ENCODE peak calls at places on chromosomes 3 and 15, in nine cellular contexts. O is effector memory CD4-positive, alpha-beta T cell; F is upper lobe of right lung; V is body of pancreas; L is PC-9; C is tibial artery; S is Panc1; E is pancreas; Z is OCI-LY7. U is an unnamed sample.
A peak's percentile ranks its signal among the peaks of the same experiment; 100 is the strongest.

GRCh38 chr3:151085227-151085888 is at the start of gene MED12L:
- DNase-seq in C (peak; percentile 73), Z (peak; percentile 90), L (peak; percentile 84), F (peak; percentile 88), V (peak; percentile 73), S (no peak), O (peak; percentile 12), E (peak; percentile 89), U (peak; percentile 81)

GRCh38 chr3:86748015-86748414 is 242.9 kb downstream of the VGLL3 start:
- DNase-seq in Z (no peak), F (no peak), E (no peak), C (no peak), O (no peak), L (no peak), S (no peak), V (no peak), U (no peak)

GRCh38 chr15:48072941-48073340 is 47.8 kb upstream of the SLC24A5 start:
- DNase-seq in O (no peak), E (no peak), S (no peak), Z (no peak), C (no peak), F (no peak), L (no peak), V (no peak), U (no peak)

GRCh38 chr3:169668957-169669681 is 5.6 kb upstream of the MECOM start:
- DNase-seq in Z (no peak), V (peak; percentile 94), O (no peak), L (peak; percentile 88), F (peak; percentile 94), C (peak; percentile 77), S (no peak), E (peak; percentile 96), U (peak; percentile 30)

GRCh38 chr15:87998658-87999057 is 257.9 kb downstream of the NTRK3 start:
- DNase-seq in V (no peak), C (no peak), Z (no peak), S (no peak), F (no peak), E (no peak), L (no peak), O (no peak), U (no peak)

GRCh38 chr15:39621210-39621609 is 40.3 kb downstream of the THBS1 start:
- DNase-seq in E (no peak), Z (no peak), L (no peak), O (no peak), V (no peak), F (no peak), C (no peak), S (no peak), U (no peak)

GRCh38 chr3:52058111-52058510 is 1.7 kb upstream of the DUSP7 start:
- DNase-seq in V (no peak), C (no peak), F (no peak), Z (peak; percentile 36), E (no peak), S (no peak), L (no peak), O (no peak), U (no peak)

GRCh38 chr15:91413142-91413541 is 313.1 kb downstream of the SV2B start:
- DNase-seq in S (no peak), Z (no peak), F (no peak), L (no peak), O (no peak), E (no peak), V (no peak), C (no peak), U (no peak)

GRCh38 chr3:65829228-65829627 is 209.5 kb downstream of the MAGI1 start:
- DNase-seq in L (no peak), V (no peak), Z (no peak), E (no peak), S (no peak), C (no peak), O (no peak), F (no peak), U (no peak)

GRCh38 chr15:81813215-81813614 is 232.6 kb downstream of the MEX3B start:
- DNase-seq in C (no peak), S (no peak), E (no peak), Z (no peak), O (no peak), V (no peak), F (no peak), L (no peak), U (no peak)

GRCh38 chr3:126124896-126125295 is 41.0 kb upstream of the SLC41A3 start:
- DNase-seq in V (no peak), F (no peak), Z (no peak), L (no peak), C (peak; percentile 39), S (no peak), E (peak; percentile 37), O (no peak), U (no peak)

GRCh38 chr3:106629215-106629832 is 747.9 kb upstream of the CCDC54 start:
- DNase-seq in F (no peak), L (no peak), Z (peak; percentile 19), C (no peak), V (no peak), O (no peak), E (no peak), S (no peak), U (no peak)

GRCh38 chr3:173785004-173785403 is 387.5 kb downstream of the NLGN1 start:
- DNase-seq in S (no peak), F (no peak), L (no peak), C (no peak), Z (no peak), V (no peak), O (no peak), E (peak; percentile 13), U (no peak)

GRCh38 chr3:27914199-27914598 is 192.1 kb upstream of the EOMES start:
- DNase-seq in O (no peak), F (no peak), S (no peak), Z (no peak), C (no peak), E (no peak), L (no peak), V (peak; percentile 7), U (no peak)

GRCh38 chr15:76866716-76867321 is 38.3 kb downstream of the SCAPER start:
- DNase-seq in C (no peak), Z (peak; percentile 25), S (peak; percentile 5), V (no peak), E (no peak), L (peak; percentile 2), F (no peak), O (no peak), U (no peak)

GRCh38 chr3:30135190-30135589 is 471.2 kb upstream of the TGFBR2 start:
- DNase-seq in E (no peak), S (peak; percentile 32), F (no peak), O (no peak), C (no peak), L (no peak), V (no peak), Z (peak; percentile 22), U (no peak)

DNA sequence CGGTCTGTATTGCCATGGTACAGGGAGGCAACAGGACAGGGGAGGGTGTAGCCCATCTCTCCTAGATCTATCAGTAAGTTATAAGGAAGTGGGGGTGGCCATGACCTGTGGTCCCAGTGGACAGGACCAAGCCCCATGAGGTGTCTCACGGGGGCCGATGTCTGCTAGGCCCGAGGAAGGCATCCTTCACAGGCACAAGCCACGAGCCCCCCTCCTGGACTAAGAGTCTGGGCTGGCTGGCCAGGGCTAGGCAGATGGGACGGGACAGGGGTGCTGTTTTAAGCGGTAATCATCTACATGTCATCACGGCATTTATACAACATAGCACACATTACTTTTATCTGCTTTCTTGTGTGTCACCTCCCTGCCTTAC is 2.6 kb upstream of the TBC1D2B start:
- DNase-seq in F (no peak), C (peak; percentile 54), S (no peak), V (no peak), L (no peak), Z (no peak), O (no peak), E (no peak), U (no peak)
- H3K4me1 ChIP-seq in F (peaks cover 41% of the 10 kb centered on the region), C (peaks cover 22% of the 10 kb centered on the region), S (peaks cover 8% of the 10 kb centered on the region), V (peaks cover 23% of the 10 kb centered on the region), L (peaks cover 24% of the 10 kb centered on the region), Z (peaks cover 30% of the 10 kb centered on the region), O (peaks cover 9% of the 10 kb centered on the region), E (no peaks in the 10 kb centered on the region), U (peaks cover 3% of the 10 kb centered on the region)

GRCh38 chr3:14869877-14870563 is 51.3 kb downstream of the FGD5 start:
- DNase-seq in Z (no peak), F (peak; percentile 35), S (no peak), C (peak; percentile 59), V (no peak), O (no peak), L (no peak), E (no peak), U (no peak)
- H3K27ac ChIP-seq in Z (no peak overlapping the region), F (no peak overlapping the region), S (no peak overlapping the region), C (no peak overlapping the region), V (no peak overlapping the region), O (no peak overlapping the region), L (no peak overlapping the region), E (no peak overlapping the region), U (no peak overlapping the region)

DNA sequence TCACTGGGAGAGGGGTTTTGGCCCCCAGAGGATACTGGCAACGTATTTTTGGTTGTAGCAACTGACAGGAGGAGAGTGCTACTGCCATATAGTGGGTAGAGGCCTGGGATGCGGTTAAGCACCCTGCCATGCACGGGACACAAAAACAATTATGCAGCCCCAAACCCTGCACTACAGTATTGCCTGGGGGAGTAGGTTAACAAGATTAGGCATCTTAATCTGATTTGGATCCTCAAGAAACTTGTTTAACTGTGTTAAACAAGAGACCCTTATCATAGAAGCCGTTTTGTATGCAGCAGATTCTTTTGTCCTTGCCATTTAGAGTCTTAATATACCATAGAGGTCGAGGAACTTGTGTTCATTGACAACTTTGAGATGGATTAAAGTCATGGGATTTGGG is 3.4 kb downstream of the PHLDB2 start:
- DNase-seq in C (no peak), Z (no peak), F (no peak), E (no peak), L (no peak), V (no peak), S (no peak), O (no peak), U (no peak)
- H3K4me3 ChIP-seq in C (peak overlapping the region; percentile 84), Z (no peak overlapping the region), F (no peak overlapping the region), E (no peak overlapping the region), L (peak overlapping the region; percentile 65), V (no peak overlapping the region), S (no peak overlapping the region), O (no peak overlapping the region), U (no peak overlapping the region)

GRCh38 chr3:185931777-185932176 is 6.0 kb downstream of the TRA2B start:
- DNase-seq in C (no peak), L (no peak), Z (no peak), E (no peak), S (no peak), O (no peak), F (no peak), V (no peak), U (no peak)

GRCh38 chr3:185934726-185935464 is 2.9 kb downstream of the TRA2B start:
- DNase-seq in C (no peak), Z (no peak), O (no peak), E (no peak), S (no peak), F (no peak), L (no peak), V (no peak), U (no peak)

GRCh38 chr3:185932213-185932612 is 5.6 kb downstream of the TRA2B start:
- DNase-seq in E (no peak), O (no peak), C (no peak), Z (no peak), L (no peak), S (no peak), V (no peak), F (no peak), U (no peak)

GRCh38 chr3:185935465-185936263 is 2.1 kb downstream of the TRA2B start:
- DNase-seq in C (no peak), F (no peak), O (no peak), Z (no peak), L (no peak), E (no peak), V (no peak), S (no peak), U (no peak)

GRCh38 chr3:185933374-185933950 is 4.4 kb downstream of the TRA2B start:
- DNase-seq in E (no peak), L (no peak), Z (no peak), F (no peak), S (no peak), V (no peak), C (no peak), O (no peak), U (no peak)
- H3K4me1 ChIP-seq in E (peaks cover 31% of the 10 kb centered on the region), L (peaks cover 74% of the 10 kb centered on the region), Z (peaks cover 62% of the 10 kb centered on the region), F (peaks cover 66% of the 10 kb centered on the region), S (peaks cover 58% of the 10 kb centered on the region), V (peaks cover 74% of the 10 kb centered on the region), C (peaks cover 65% of the 10 kb centered on the region), O (peaks cover 34% of the 10 kb centered on the region), U (peaks cover 16% of the 10 kb centered on the region)

U was measured in ovary.